ENCODE peak calls at places on chromosome 18, in ten cellular contexts. One of them, this sample, is unnamed.

GRCh38 chr18:22349317-22349898 is 68.3 kb downstream of the CTAGE1 start:
- DNase-seq in HS-27A: no peak
- DNase-seq in skeletal muscle cell: no peak
- DNase-seq in NAMALWA: no peak
- DNase-seq in nucleus accumbens: no peak
- DNase-seq in WERI-Rb-1: no peak
- DNase-seq in Calu3: no peak
- DNase-seq in RPMI7951: no peak
- DNase-seq in stimulated activated naive CD4-positive, alpha-beta T cell: no peak
- DNase-seq in epithelial cell of proximal tubule: no peak
- DNase-seq in this sample: no peak

GRCh38 chr18:63999871-64000270 is 30.0 kb downstream of the SERPINB8 start:
- DNase-seq in HS-27A: no peak
- DNase-seq in NAMALWA: no peak
- DNase-seq in WERI-Rb-1: no peak
- DNase-seq in Calu3: no peak
- DNase-seq in epithelial cell of proximal tubule: no peak
- DNase-seq in skeletal muscle cell: no peak
- DNase-seq in stimulated activated naive CD4-positive, alpha-beta T cell: no peak
- DNase-seq in RPMI7951: no peak
- DNase-seq in nucleus accumbens: no peak
- DNase-seq in this sample: no peak

GRCh38 chr18:37222383-37223378 is 342.9 kb downstream of the CELF4 start:
- DNase-seq in Calu3: no peak
- DNase-seq in RPMI7951: no peak
- DNase-seq in NAMALWA: no peak
- DNase-seq in skeletal muscle cell: peak
- DNase-seq in HS-27A: no peak
- DNase-seq in nucleus accumbens: no peak
- DNase-seq in epithelial cell of proximal tubule: no peak
- DNase-seq in WERI-Rb-1: no peak
- DNase-seq in stimulated activated naive CD4-positive, alpha-beta T cell: no peak
- DNase-seq in this sample: no peak

GRCh38 chr18:58529714-58530354 is 99.1 kb downstream of the ALPK2 start:
- DNase-seq in HS-27A: peak
- DNase-seq in RPMI7951: peak
- DNase-seq in WERI-Rb-1: peak
- DNase-seq in skeletal muscle cell: no peak
- DNase-seq in NAMALWA: peak
- DNase-seq in epithelial cell of proximal tubule: no peak
- DNase-seq in nucleus accumbens: peak
- DNase-seq in stimulated activated naive CD4-positive, alpha-beta T cell: peak
- DNase-seq in Calu3: peak
- DNase-seq in this sample: peak

GRCh38 chr18:22465859-22466602 is 48.3 kb upstream of the CTAGE1 start:
- DNase-seq in NAMALWA: no peak
- DNase-seq in RPMI7951: peak
- DNase-seq in epithelial cell of proximal tubule: peak
- DNase-seq in stimulated activated naive CD4-positive, alpha-beta T cell: no peak
- DNase-seq in WERI-Rb-1: no peak
- DNase-seq in Calu3: peak
- DNase-seq in skeletal muscle cell: peak
- DNase-seq in nucleus accumbens: peak
- DNase-seq in HS-27A: peak
- DNase-seq in this sample: peak

GRCh38 chr18:21598726-21599584 is 1.5 kb downstream of the ESCO1 start:
- DNase-seq in Calu3: peak
- DNase-seq in epithelial cell of proximal tubule: no peak
- DNase-seq in HS-27A: no peak
- DNase-seq in nucleus accumbens: no peak
- DNase-seq in RPMI7951: peak
- DNase-seq in skeletal muscle cell: no peak
- DNase-seq in WERI-Rb-1: peak
- DNase-seq in NAMALWA: peak
- DNase-seq in stimulated activated naive CD4-positive, alpha-beta T cell: no peak
- DNase-seq in this sample: no peak

GRCh38 chr18:70405051-70405450 is 116.2 kb downstream of the SOCS6 start:
- DNase-seq in skeletal muscle cell: no peak
- DNase-seq in RPMI7951: no peak
- DNase-seq in NAMALWA: no peak
- DNase-seq in Calu3: no peak
- DNase-seq in HS-27A: no peak
- DNase-seq in nucleus accumbens: no peak
- DNase-seq in stimulated activated naive CD4-positive, alpha-beta T cell: no peak
- DNase-seq in epithelial cell of proximal tubule: no peak
- DNase-seq in WERI-Rb-1: no peak
- DNase-seq in this sample: peak

GRCh38 chr18:46054956-46055831 is 16.9 kb downstream of the PSTPIP2 start:
- DNase-seq in Calu3: no peak
- DNase-seq in skeletal muscle cell: no peak
- DNase-seq in epithelial cell of proximal tubule: no peak
- DNase-seq in RPMI7951: no peak
- DNase-seq in NAMALWA: no peak
- DNase-seq in WERI-Rb-1: no peak
- DNase-seq in nucleus accumbens: no peak
- DNase-seq in HS-27A: no peak
- DNase-seq in stimulated activated naive CD4-positive, alpha-beta T cell: no peak
- DNase-seq in this sample: no peak

GRCh38 chr18:74534150-74534969 is at the start of gene CNDP1:
- DNase-seq in Calu3: no peak
- DNase-seq in HS-27A: no peak
- DNase-seq in epithelial cell of proximal tubule: no peak
- DNase-seq in nucleus accumbens: peak
- DNase-seq in WERI-Rb-1: no peak
- DNase-seq in NAMALWA: no peak
- DNase-seq in skeletal muscle cell: no peak
- DNase-seq in RPMI7951: no peak
- DNase-seq in stimulated activated naive CD4-positive, alpha-beta T cell: no peak
- DNase-seq in this sample: no peak